ENCODE peak calls at places on chromosomes 16 and 17, in seven cellular contexts. One of them, this sample, is unnamed. For H3K4me1, the result is how much of the 10 kb centered on the place peaks cover.

GRCh38 chr17:49817993-49818392 is 29.5 kb downstream of the KAT7 start:
- DNase-seq in psoas muscle: no peak
- DNase-seq in OCI-LY7: no peak
- DNase-seq in endodermal cell: no peak
- DNase-seq in tibial nerve: no peak
- DNase-seq in cardiac muscle cell: no peak
- DNase-seq in K562: no peak
- DNase-seq in this sample: no peak

GRCh38 chr16:5504028-5504758 is 406.6 kb upstream of the EEF2KMT start:
- DNase-seq in tibial nerve: no peak
- DNase-seq in OCI-LY7: no peak
- DNase-seq in endodermal cell: no peak
- DNase-seq in K562: no peak
- DNase-seq in psoas muscle: no peak
- DNase-seq in cardiac muscle cell: no peak
- DNase-seq in this sample: no peak

GRCh38 chr16:28304214-28304613 is 11.9 kb downstream of the SBK1 start:
- DNase-seq in K562: peak
- DNase-seq in OCI-LY7: no peak
- DNase-seq in psoas muscle: peak
- DNase-seq in endodermal cell: peak
- DNase-seq in tibial nerve: peak
- DNase-seq in cardiac muscle cell: peak
- DNase-seq in this sample: peak

GRCh38 chr17:57099165-57099564 is 14.1 kb downstream of the AKAP1 start:
- DNase-seq in tibial nerve: no peak
- DNase-seq in K562: peak
- DNase-seq in endodermal cell: no peak
- DNase-seq in OCI-LY7: peak
- DNase-seq in cardiac muscle cell: no peak
- DNase-seq in psoas muscle: no peak
- DNase-seq in this sample: no peak

GRCh38 chr17:46063239-46063638 is 64.2 kb downstream of the STH start:
- DNase-seq in tibial nerve: no peak
- DNase-seq in OCI-LY7: no peak
- DNase-seq in K562: no peak
- DNase-seq in psoas muscle: no peak
- DNase-seq in endodermal cell: no peak
- DNase-seq in cardiac muscle cell: peak
- DNase-seq in this sample: no peak

GRCh38 chr17:79704691-79705090 is 26.1 kb upstream of the ENPP7 start:
- DNase-seq in OCI-LY7: no peak
- DNase-seq in cardiac muscle cell: no peak
- DNase-seq in endodermal cell: no peak
- DNase-seq in K562: no peak
- DNase-seq in psoas muscle: no peak
- DNase-seq in tibial nerve: no peak
- DNase-seq in this sample: no peak

GRCh38 chr16:57616871-57617270 is 11.6 kb upstream of the ADGRG1 start:
- DNase-seq in tibial nerve: no peak
- DNase-seq in cardiac muscle cell: peak
- DNase-seq in K562: no peak
- DNase-seq in psoas muscle: no peak
- DNase-seq in OCI-LY7: no peak
- DNase-seq in endodermal cell: peak
- DNase-seq in this sample: no peak

GRCh38 chr17:51419476-51419875 is 159.1 kb downstream of the UTP18 start:
- DNase-seq in OCI-LY7: no peak
- DNase-seq in endodermal cell: peak
- DNase-seq in tibial nerve: no peak
- DNase-seq in K562: no peak
- DNase-seq in cardiac muscle cell: no peak
- DNase-seq in psoas muscle: no peak
- DNase-seq in this sample: no peak

GRCh38 chr17:73064084-73064938 is 28.2 kb downstream of the SLC39A11 start:
- DNase-seq in tibial nerve: no peak
- DNase-seq in cardiac muscle cell: no peak
- DNase-seq in K562: peak
- DNase-seq in endodermal cell: no peak
- DNase-seq in psoas muscle: peak
- DNase-seq in OCI-LY7: no peak
- DNase-seq in this sample: peak

GRCh38 chr17:37276475-37276874 is 99.3 kb upstream of the C17orf78 start:
- DNase-seq in psoas muscle: no peak
- DNase-seq in OCI-LY7: no peak
- DNase-seq in endodermal cell: no peak
- DNase-seq in cardiac muscle cell: no peak
- DNase-seq in K562: no peak
- DNase-seq in tibial nerve: no peak
- DNase-seq in this sample: no peak
- H3K27ac ChIP-seq in psoas muscle: peak
- H3K27ac ChIP-seq in OCI-LY7: no peak
- H3K27ac ChIP-seq in endodermal cell: no peak
- H3K27ac ChIP-seq in cardiac muscle cell: no peak
- H3K27ac ChIP-seq in K562: no peak
- H3K27ac ChIP-seq in tibial nerve: no peak
- H3K27ac ChIP-seq in this sample: no peak

GRCh38 chr17:7023576-7024401 is 939 bp downstream of the BCL6B start:
- DNase-seq in OCI-LY7: peak
- DNase-seq in endodermal cell: peak
- DNase-seq in cardiac muscle cell: peak
- DNase-seq in tibial nerve: peak
- DNase-seq in K562: peak
- DNase-seq in psoas muscle: peak
- DNase-seq in this sample: no peak
- H3K4me1 ChIP-seq in OCI-LY7: under half
- H3K4me1 ChIP-seq in endodermal cell: under half
- H3K4me1 ChIP-seq in cardiac muscle cell: under half
- H3K4me1 ChIP-seq in tibial nerve: under half
- H3K4me1 ChIP-seq in K562: under half
- H3K4me1 ChIP-seq in psoas muscle: under half
- H3K4me1 ChIP-seq in this sample: under half

GRCh38 chr17:14297161-14297851 is 3.6 kb upstream of the HS3ST3B1 start:
- DNase-seq in K562: no peak
- DNase-seq in OCI-LY7: no peak
- DNase-seq in endodermal cell: peak
- DNase-seq in tibial nerve: no peak
- DNase-seq in cardiac muscle cell: peak
- DNase-seq in psoas muscle: peak
- DNase-seq in this sample: peak

GRCh38 chr17:14294876-14295275 is 6.0 kb upstream of the HS3ST3B1 start:
- DNase-seq in OCI-LY7: no peak
- DNase-seq in endodermal cell: no peak
- DNase-seq in K562: peak
- DNase-seq in psoas muscle: no peak
- DNase-seq in tibial nerve: no peak
- DNase-seq in cardiac muscle cell: no peak
- DNase-seq in this sample: no peak

GRCh38 chr17:14298221-14298994 is 2.5 kb upstream of the HS3ST3B1 start:
- DNase-seq in psoas muscle: no peak
- DNase-seq in K562: no peak
- DNase-seq in tibial nerve: no peak
- DNase-seq in endodermal cell: peak
- DNase-seq in cardiac muscle cell: peak
- DNase-seq in OCI-LY7: no peak
- DNase-seq in this sample: no peak

GRCh38 chr17:14295676-14296075 is 5.2 kb upstream of the HS3ST3B1 start:
- DNase-seq in tibial nerve: no peak
- DNase-seq in OCI-LY7: no peak
- DNase-seq in K562: no peak
- DNase-seq in endodermal cell: no peak
- DNase-seq in cardiac muscle cell: no peak
- DNase-seq in psoas muscle: no peak
- DNase-seq in this sample: no peak

GRCh38 chr17:14296511-14296910 is 4.4 kb upstream of the HS3ST3B1 start:
- DNase-seq in K562: no peak
- DNase-seq in endodermal cell: no peak
- DNase-seq in tibial nerve: no peak
- DNase-seq in cardiac muscle cell: no peak
- DNase-seq in OCI-LY7: no peak
- DNase-seq in psoas muscle: no peak
- DNase-seq in this sample: no peak
- H3K4me3 ChIP-seq in K562: no peak
- H3K4me3 ChIP-seq in endodermal cell: no peak
- H3K4me3 ChIP-seq in tibial nerve: no peak
- H3K4me3 ChIP-seq in cardiac muscle cell: no peak
- H3K4me3 ChIP-seq in OCI-LY7: no peak
- H3K4me3 ChIP-seq in psoas muscle: no peak
- H3K4me3 ChIP-seq in this sample: no peak

DNA sequence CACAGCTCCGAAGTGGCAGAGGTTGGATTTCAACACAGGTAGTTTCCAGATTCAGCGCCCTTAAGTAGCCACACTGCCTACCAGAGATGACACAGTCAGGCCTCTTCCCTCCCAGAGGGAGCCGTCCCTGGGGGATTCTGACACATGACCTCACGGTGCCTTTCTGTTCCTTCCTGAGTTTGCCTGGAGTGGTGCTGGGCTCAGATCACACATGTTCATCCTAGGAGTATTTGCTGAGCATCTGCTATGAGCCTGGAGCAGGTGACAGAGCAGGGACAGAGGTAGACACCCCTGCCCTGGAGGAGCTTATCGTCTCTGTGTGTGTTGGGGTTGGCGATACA is 120.5 kb upstream of the GSE1 start:
- DNase-seq in psoas muscle: no peak
- DNase-seq in OCI-LY7: peak
- DNase-seq in K562: no peak
- DNase-seq in cardiac muscle cell: no peak
- DNase-seq in endodermal cell: no peak
- DNase-seq in tibial nerve: no peak
- DNase-seq in this sample: no peak
- H3K27ac ChIP-seq in psoas muscle: peak
- H3K27ac ChIP-seq in OCI-LY7: no peak
- H3K27ac ChIP-seq in K562: no peak
- H3K27ac ChIP-seq in cardiac muscle cell: peak
- H3K27ac ChIP-seq in endodermal cell: no peak
- H3K27ac ChIP-seq in tibial nerve: no peak
- H3K27ac ChIP-seq in this sample: no peak

GRCh38 chr17:17874478-17874877 is 37.7 kb upstream of the SREBF1 start:
- DNase-seq in cardiac muscle cell: peak
- DNase-seq in tibial nerve: no peak
- DNase-seq in OCI-LY7: no peak
- DNase-seq in K562: no peak
- DNase-seq in endodermal cell: no peak
- DNase-seq in psoas muscle: no peak
- DNase-seq in this sample: peak
- H3K4me1 ChIP-seq in cardiac muscle cell: under half
- H3K4me1 ChIP-seq in tibial nerve: under half
- H3K4me1 ChIP-seq in OCI-LY7: under half
- H3K4me1 ChIP-seq in K562: under half
- H3K4me1 ChIP-seq in endodermal cell: under half
- H3K4me1 ChIP-seq in psoas muscle: under half
- H3K4me1 ChIP-seq in this sample: under half